ENCODE peak calls at places on chromosome 5, in five cellular contexts. One of them, this sample, is unnamed.

GRCh38 chr5:115467631-115468030 is 76.9 kb downstream of the FEM1C start:
- DNase-seq in SK-N-SH: no peak
- DNase-seq in GM12878: no peak
- DNase-seq in HepG2: no peak
- DNase-seq in K562: no peak
- DNase-seq in this sample: no peak

GRCh38 chr5:95738069-95738468 is 6.9 kb downstream of the RHOBTB3 start:
- DNase-seq in SK-N-SH: no peak
- DNase-seq in GM12878: no peak
- DNase-seq in HepG2: no peak
- DNase-seq in K562: no peak
- DNase-seq in this sample: no peak

GRCh38 chr5:126488362-126489065 is 65.3 kb downstream of the GRAMD2B start:
- DNase-seq in SK-N-SH: no peak
- DNase-seq in GM12878: no peak
- DNase-seq in HepG2: no peak
- DNase-seq in K562: no peak
- DNase-seq in this sample: no peak

GRCh38 chr5:111453290-111453689 is 59.0 kb downstream of the STARD4 start:
- DNase-seq in SK-N-SH: no peak
- DNase-seq in GM12878: no peak
- DNase-seq in HepG2: no peak
- DNase-seq in K562: no peak
- DNase-seq in this sample: no peak

GRCh38 chr5:163396941-163397340 is 40.5 kb upstream of the CCNG1 start:
- DNase-seq in SK-N-SH: no peak
- DNase-seq in GM12878: no peak
- DNase-seq in HepG2: no peak
- DNase-seq in K562: no peak
- DNase-seq in this sample: no peak

GRCh38 chr5:65184780-65185179 is 296.9 kb downstream of the ADAMTS6 start:
- DNase-seq in SK-N-SH: no peak
- DNase-seq in GM12878: no peak
- DNase-seq in HepG2: peak
- DNase-seq in K562: no peak
- DNase-seq in this sample: no peak

GRCh38 chr5:141866111-141866510 is 12.1 kb downstream of the PCDH1 start:
- DNase-seq in SK-N-SH: no peak
- DNase-seq in GM12878: no peak
- DNase-seq in HepG2: peak
- DNase-seq in K562: no peak
- DNase-seq in this sample: no peak

GRCh38 chr5:100909034-100909433 is 6.0 kb upstream of the ST8SIA4 start:
- DNase-seq in SK-N-SH: no peak
- DNase-seq in GM12878: no peak
- DNase-seq in HepG2: no peak
- DNase-seq in K562: no peak
- DNase-seq in this sample: no peak

GRCh38 chr5:106862450-106863193 is 808.1 kb downstream of the EFNA5 start:
- DNase-seq in SK-N-SH: peak
- DNase-seq in GM12878: no peak
- DNase-seq in HepG2: no peak
- DNase-seq in K562: no peak
- DNase-seq in this sample: no peak

GRCh38 chr5:67246108-67246507 is 49.5 kb upstream of the CD180 start:
- DNase-seq in SK-N-SH: peak
- DNase-seq in GM12878: peak
- DNase-seq in HepG2: peak
- DNase-seq in K562: peak
- DNase-seq in this sample: peak

GRCh38 chr5:32753765-32754164 is 42.6 kb downstream of the NPR3 start:
- DNase-seq in SK-N-SH: no peak
- DNase-seq in GM12878: no peak
- DNase-seq in HepG2: no peak
- DNase-seq in K562: no peak
- DNase-seq in this sample: peak

GRCh38 chr5:88680253-88681132 is 202.5 kb downstream of the MEF2C start:
- DNase-seq in SK-N-SH: peak
- DNase-seq in GM12878: no peak
- DNase-seq in HepG2: peak
- DNase-seq in K562: peak
- DNase-seq in this sample: peak

GRCh38 chr5:1777281-1778137 is 22.1 kb downstream of the MRPL36 start:
- DNase-seq in SK-N-SH: no peak
- DNase-seq in GM12878: no peak
- DNase-seq in HepG2: no peak
- DNase-seq in K562: no peak
- DNase-seq in this sample: no peak

GRCh38 chr5:150636391-150637244 is 3.8 kb upstream of the SYNPO start:
- DNase-seq in SK-N-SH: peak
- DNase-seq in GM12878: no peak
- DNase-seq in HepG2: no peak
- DNase-seq in K562: no peak
- DNase-seq in this sample: no peak

GRCh38 chr5:174503461-174504265 is 220.7 kb upstream of the MSX2 start:
- DNase-seq in SK-N-SH: no peak
- DNase-seq in GM12878: no peak
- DNase-seq in HepG2: no peak
- DNase-seq in K562: no peak
- DNase-seq in this sample: peak

GRCh38 chr5:174501461-174502069 is 222.8 kb upstream of the MSX2 start:
- DNase-seq in SK-N-SH: no peak
- DNase-seq in GM12878: no peak
- DNase-seq in HepG2: no peak
- DNase-seq in K562: no peak
- DNase-seq in this sample: no peak

GRCh38 chr5:174504266-174504726 is 220.1 kb upstream of the MSX2 start:
- DNase-seq in SK-N-SH: no peak
- DNase-seq in GM12878: no peak
- DNase-seq in HepG2: no peak
- DNase-seq in K562: no peak
- DNase-seq in this sample: no peak

GRCh38 chr5:174503086-174503460 is 221.3 kb upstream of the MSX2 start:
- DNase-seq in SK-N-SH: no peak
- DNase-seq in GM12878: no peak
- DNase-seq in HepG2: no peak
- DNase-seq in K562: no peak
- DNase-seq in this sample: no peak

DNA sequence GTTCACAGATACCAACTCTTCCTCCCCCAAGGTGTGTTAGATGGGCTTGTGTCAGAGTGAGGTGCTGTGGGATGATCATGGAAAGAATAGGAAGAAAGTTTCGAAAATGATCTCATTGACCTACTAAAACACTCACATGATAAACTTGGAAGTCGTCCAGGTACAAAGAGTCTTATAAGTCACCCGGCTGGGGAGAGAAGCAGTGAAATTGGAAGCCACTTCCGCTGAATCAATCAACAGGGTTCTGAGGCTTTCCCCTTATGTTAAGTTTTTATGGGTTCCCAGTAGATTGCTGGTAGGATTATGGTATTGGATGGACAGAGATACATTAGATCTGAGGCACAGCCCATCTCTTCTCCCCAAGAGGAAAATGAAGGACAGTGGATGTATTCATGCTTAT is 218.8 kb upstream of the MSX2 start:
- DNase-seq in SK-N-SH: no peak
- DNase-seq in GM12878: no peak
- DNase-seq in HepG2: no peak
- DNase-seq in K562: no peak
- DNase-seq in this sample: no peak
- TF ChIP-seq MAX in SK-N-SH: no peak
- TF ChIP-seq MAX in GM12878: no peak
- TF ChIP-seq MAX in HepG2: no peak
- TF ChIP-seq MAX in K562: no peak
- TF ChIP-seq MAX in this sample: no peak

GRCh38 chr5:159157552-159157951 is 51.8 kb downstream of the RNF145 start:
- DNase-seq in SK-N-SH: no peak
- DNase-seq in GM12878: no peak
- DNase-seq in HepG2: no peak
- DNase-seq in K562: no peak
- DNase-seq in this sample: no peak

GRCh38 chr5:159156426-159156835 is 52.9 kb downstream of the RNF145 start:
- DNase-seq in SK-N-SH: no peak
- DNase-seq in GM12878: no peak
- DNase-seq in HepG2: no peak
- DNase-seq in K562: no peak
- DNase-seq in this sample: no peak

GRCh38 chr5:159161361-159162214 is 47.8 kb downstream of the RNF145 start:
- DNase-seq in SK-N-SH: no peak
- DNase-seq in GM12878: no peak
- DNase-seq in HepG2: no peak
- DNase-seq in K562: no peak
- DNase-seq in this sample: no peak

GRCh38 chr5:159155960-159156359 is 53.4 kb downstream of the RNF145 start:
- DNase-seq in SK-N-SH: no peak
- DNase-seq in GM12878: no peak
- DNase-seq in HepG2: no peak
- DNase-seq in K562: no peak
- DNase-seq in this sample: no peak

GRCh38 chr5:159156839-159157238 is 52.5 kb downstream of the RNF145 start:
- DNase-seq in SK-N-SH: peak
- DNase-seq in GM12878: peak
- DNase-seq in HepG2: peak
- DNase-seq in K562: peak
- DNase-seq in this sample: peak
- TF ChIP-seq REST in SK-N-SH: no peak
- TF ChIP-seq REST in GM12878: no peak
- TF ChIP-seq REST in HepG2: no peak
- TF ChIP-seq REST in K562: no peak
- TF ChIP-seq REST in this sample: no peak

GRCh38 chr5:172798422-172799215 is 27.6 kb upstream of the DUSP1 start:
- DNase-seq in SK-N-SH: no peak
- DNase-seq in GM12878: no peak
- DNase-seq in HepG2: no peak
- DNase-seq in K562: no peak
- DNase-seq in this sample: peak
- TF ChIP-seq EP300 in SK-N-SH: no peak
- TF ChIP-seq EP300 in GM12878: no peak
- TF ChIP-seq EP300 in HepG2: no peak
- TF ChIP-seq EP300 in K562: no peak
- TF ChIP-seq EP300 in this sample: no peak

DNA sequence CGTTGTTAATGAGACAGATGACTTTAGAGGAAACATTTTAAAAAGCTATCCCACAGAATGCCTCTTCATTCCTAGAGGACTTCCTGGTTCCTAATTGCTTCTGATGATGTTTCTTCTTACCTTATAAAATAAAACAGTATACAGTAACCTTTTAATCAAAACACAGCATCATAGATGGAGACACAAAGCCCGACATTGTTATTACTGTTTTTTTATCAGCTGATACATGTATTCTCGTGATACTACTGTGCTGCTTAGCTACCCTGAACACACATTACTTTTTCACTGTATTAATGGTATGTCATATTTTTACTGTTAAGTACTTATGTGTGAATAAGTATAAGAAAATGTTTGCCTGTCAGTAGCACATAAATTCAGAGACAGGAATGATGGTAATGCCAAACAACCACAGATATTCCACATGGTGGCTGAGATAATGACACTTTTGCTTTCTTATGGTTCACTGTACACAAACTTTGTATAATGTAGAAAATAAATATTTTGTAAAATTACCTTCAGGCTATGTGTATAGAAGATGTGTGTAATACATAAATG is 68.7 kb downstream of the RAB24 start:
- DNase-seq in SK-N-SH: no peak
- DNase-seq in GM12878: no peak
- DNase-seq in HepG2: no peak
- DNase-seq in K562: no peak
- DNase-seq in this sample: no peak
- TF ChIP-seq MAX in SK-N-SH: no peak
- TF ChIP-seq MAX in GM12878: no peak
- TF ChIP-seq MAX in HepG2: no peak
- TF ChIP-seq MAX in K562: no peak
- TF ChIP-seq MAX in this sample: no peak